ENCODE peak calls at places on chromosomes 11 and 22, in six cellular contexts. N, Q, F, J, Z and L are unnamed samples.
A peak's percentile ranks its signal among the peaks of the same experiment; 100 is the strongest.

GRCh38 chr11:100857236-100858005 is 170.3 kb downstream of the ARHGAP42 start:
- DNase-seq in N (no peak), Q (no peak), F (no peak), J (no peak), Z (no peak), L (no peak)

GRCh38 chr11:110971110-110971509 is 258.9 kb upstream of the ARHGAP20 start:
- DNase-seq in N (no peak), Q (no peak), F (peak; percentile 88), J (no peak), Z (no peak), L (no peak)

GRCh38 chr22:27597703-27598444 is 203.7 kb downstream of the MN1 start:
- DNase-seq in N (no peak), Q (no peak), F (peak; percentile 21), J (no peak), Z (no peak), L (no peak)

GRCh38 chr11:128908391-128909246 is 17.5 kb downstream of the KCNJ5 start:
- DNase-seq in N (peak; percentile 78), Q (no peak), F (peak; percentile 73), J (no peak), Z (peak; percentile 74), L (no peak)

GRCh38 chr22:37910863-37911262 is 4.8 kb downstream of the MICALL1 start:
- DNase-seq in N (no peak), Q (no peak), F (no peak), J (no peak), Z (no peak), L (no peak)

GRCh38 chr11:118046051-118046963 is 30.6 kb upstream of the TMPRSS4 start:
- DNase-seq in N (no peak), Q (no peak), F (no peak), J (peak; percentile 43), Z (no peak), L (no peak)

GRCh38 chr11:73314121-73314948 is 6.3 kb downstream of the ARHGEF17 start:
- DNase-seq in N (peak; percentile 61), Q (no peak), F (peak; percentile 80), J (peak; percentile 65), Z (no peak), L (peak; percentile 74)

GRCh38 chr11:129364143-129364654 is 11.4 kb upstream of the BARX2 start:
- DNase-seq in N (peak; percentile 65), Q (no peak), F (peak; percentile 90), J (peak; percentile 69), Z (peak; percentile 79), L (peak; percentile 59)

GRCh38 chr11:61907282-61907681 is 10.1 kb downstream of the RAB3IL1 start:
- DNase-seq in N (no peak), Q (no peak), F (no peak), J (no peak), Z (no peak), L (no peak)

GRCh38 chr11:119573858-119574257 is 150.9 kb upstream of the THY1 start:
- DNase-seq in N (no peak), Q (no peak), F (no peak), J (no peak), Z (no peak), L (no peak)

GRCh38 chr11:86660011-86660595 is 12.3 kb downstream of the ME3 start:
- DNase-seq in N (no peak), Q (no peak), F (peak; percentile 47), J (no peak), Z (peak; percentile 11), L (no peak)

GRCh38 chr11:104152941-104153340 is 11.0 kb downstream of the PDGFD start:
- DNase-seq in N (no peak), Q (no peak), F (peak; percentile 15), J (no peak), Z (no peak), L (no peak)

GRCh38 chr11:97269527-97269926 is 879.7 kb downstream of the JRKL start:
- DNase-seq in N (no peak), Q (no peak), F (peak; percentile 6), J (no peak), Z (peak; percentile 2), L (no peak)

GRCh38 chr11:17992916-17993315 is 19.9 kb downstream of the SERGEF start:
- DNase-seq in N (no peak), Q (no peak), F (no peak), J (no peak), Z (no peak), L (no peak)

GRCh38 chr11:97738751-97739150 is 1282.0 kb upstream of the CNTN5 start:
- DNase-seq in N (no peak), Q (no peak), F (peak; percentile 58), J (no peak), Z (no peak), L (no peak)

GRCh38 chr11:665062-665706 is 28.1 kb downstream of the DRD4 start:
- DNase-seq in N (no peak), Q (no peak), F (peak; percentile 8), J (no peak), Z (no peak), L (no peak)

GRCh38 chr11:11125618-11126017 is 227.4 kb downstream of the CSNK2A3 start:
- DNase-seq in N (no peak), Q (no peak), F (no peak), J (no peak), Z (no peak), L (no peak)

GRCh38 chr11:19714387-19715363 is 2.0 kb downstream of the NAV2 start:
- DNase-seq in N (peak; percentile 78), Q (no peak), F (peak; percentile 47), J (no peak), Z (peak; percentile 76), L (peak; percentile 48)

DNA sequence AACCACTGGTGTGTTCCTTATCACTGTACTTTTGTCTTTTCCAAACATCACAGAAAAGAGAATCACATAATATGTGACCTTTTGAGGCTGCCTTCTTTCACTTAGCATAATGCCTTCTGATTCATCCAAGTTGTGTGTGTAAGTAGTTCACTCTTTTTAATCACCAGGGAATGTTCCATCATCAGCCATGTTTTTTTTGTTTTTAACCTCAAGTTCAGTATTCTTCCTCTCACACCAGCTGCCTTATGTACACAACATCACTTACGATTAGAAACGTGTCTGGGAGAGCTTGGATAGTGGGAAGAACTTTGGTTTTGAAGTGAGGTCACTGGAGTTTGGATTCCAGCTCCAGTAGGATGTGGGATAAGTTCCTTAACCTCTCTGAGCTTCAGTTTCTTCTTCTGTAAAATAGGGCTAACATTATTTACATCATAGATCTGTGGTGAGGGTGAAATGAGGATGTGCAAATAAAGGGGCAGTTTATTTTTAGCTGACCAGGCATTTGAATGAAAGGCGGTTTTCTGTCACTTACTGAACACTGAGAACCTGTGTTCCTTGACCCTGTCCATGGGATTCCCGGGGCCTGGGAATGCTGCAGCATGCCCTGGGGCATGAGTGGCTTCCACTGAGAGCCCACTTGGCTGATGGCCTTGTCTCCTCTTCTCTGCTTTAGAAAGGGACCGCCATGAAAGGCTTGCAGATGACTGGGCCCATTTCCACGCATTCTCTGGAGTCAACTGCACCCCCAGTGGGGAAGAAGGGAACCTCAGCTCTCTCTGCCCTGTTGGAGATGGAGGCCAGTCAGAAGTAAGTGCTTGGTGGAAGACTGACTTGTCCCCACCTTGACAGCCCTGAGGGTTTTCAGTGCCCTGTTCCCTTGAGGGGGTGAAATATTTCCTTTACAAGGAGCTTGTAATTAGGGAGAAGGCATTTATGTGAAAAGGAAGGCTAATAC is 92.6 kb downstream of the DEPDC5 start:
- DNase-seq in N (no peak), Q (no peak), F (peak; percentile 78), J (peak; percentile 51), Z (peak; percentile 25), L (no peak)
- TF ChIP-seq CTCF in N (peak; percentile 16), Q (no peak), F (peak; percentile 38), J (peak; percentile 32), Z (peak; percentile 45), L (peak; percentile 34)

GRCh38 chr22:30435674-30436126 is 10.1 kb downstream of the MTFP1 start:
- DNase-seq in N (peak; percentile 37), Q (no peak), F (no peak), J (no peak), Z (no peak), L (no peak)
- TF ChIP-seq CTCF in N (no peak), Q (no peak), F (no peak), J (peak; percentile 7), Z (no peak), L (no peak)

DNA sequence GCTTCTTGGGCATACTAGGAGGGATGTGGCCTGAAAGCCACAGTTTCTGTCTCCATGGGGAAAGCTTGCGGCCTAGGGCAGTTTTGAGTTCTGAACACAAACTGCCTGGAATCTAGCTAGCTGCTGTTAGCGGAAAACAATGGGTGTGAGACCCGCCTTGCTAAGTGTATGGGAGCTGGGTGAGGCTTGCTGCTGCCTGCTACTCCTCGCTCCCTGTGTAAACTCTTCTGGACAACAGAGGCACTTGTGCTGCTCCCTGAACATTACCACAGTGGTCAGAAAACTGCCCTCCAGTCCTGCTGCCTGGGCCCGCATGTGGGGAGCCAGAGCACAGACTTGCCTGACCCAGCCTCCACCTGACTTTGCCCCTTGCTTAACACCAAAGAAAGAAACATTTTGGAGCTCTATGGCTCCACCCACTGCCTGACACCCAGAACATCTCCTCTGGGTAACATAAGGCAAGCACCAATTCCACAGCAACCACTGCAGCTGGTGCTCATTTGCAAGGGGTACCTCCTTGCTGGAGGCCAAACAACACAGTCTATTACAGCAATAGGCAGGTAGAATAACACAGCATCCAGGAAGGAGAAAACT is 766.3 kb upstream of the RAG2 start:
- DNase-seq in N (no peak), Q (no peak), F (no peak), J (no peak), Z (no peak), L (no peak)
- TF ChIP-seq CTCF in N (no peak), Q (no peak), F (no peak), J (no peak), Z (no peak), L (no peak)

DNA sequence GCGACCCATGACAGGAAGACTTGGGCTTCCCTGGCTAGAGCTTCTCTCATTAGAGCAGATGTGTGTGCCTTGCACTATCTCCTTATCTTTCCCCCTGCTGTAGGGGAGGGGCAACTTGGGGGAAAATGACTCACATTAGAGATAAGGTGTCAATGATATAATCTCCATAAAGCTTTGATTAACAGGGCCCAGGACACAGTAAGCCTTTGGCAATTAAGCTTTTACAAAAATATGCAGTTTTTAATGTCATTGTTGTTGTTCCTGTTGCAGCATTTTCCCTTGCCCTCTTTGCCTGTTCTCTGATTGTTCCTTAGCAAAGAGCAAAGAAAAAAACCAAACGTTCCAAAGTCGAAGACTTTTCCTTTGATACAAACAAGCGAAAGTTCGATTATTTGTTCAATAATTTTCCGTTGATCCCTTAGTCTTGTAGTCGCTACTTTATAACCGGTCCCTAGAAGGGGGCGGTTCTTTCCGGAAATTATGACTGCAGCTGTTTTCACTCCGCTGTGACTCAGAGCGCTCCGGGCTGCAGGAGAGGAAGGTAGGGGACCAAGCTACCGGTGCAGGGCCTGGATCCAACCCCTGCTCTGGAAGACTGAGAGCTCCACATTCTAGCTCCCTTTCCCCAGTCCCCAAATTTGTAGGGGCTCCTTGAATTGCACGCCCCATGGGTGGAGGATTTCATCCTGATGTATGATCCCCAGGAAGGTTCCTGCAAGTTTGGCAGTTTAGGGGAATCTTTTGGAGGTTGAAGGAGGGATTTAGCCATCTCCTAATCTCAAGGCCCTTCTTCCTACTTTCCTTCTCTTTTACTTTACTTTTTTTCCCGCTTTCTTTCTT is at the start of gene VWA5A:
- DNase-seq in N (peak; percentile 69), Q (peak; percentile 40), F (peak; percentile 89), J (peak; percentile 75), Z (peak; percentile 80), L (peak; percentile 65)
- TF ChIP-seq CTCF in N (no peak), Q (no peak), F (no peak), J (no peak), Z (no peak), L (no peak)

DNA sequence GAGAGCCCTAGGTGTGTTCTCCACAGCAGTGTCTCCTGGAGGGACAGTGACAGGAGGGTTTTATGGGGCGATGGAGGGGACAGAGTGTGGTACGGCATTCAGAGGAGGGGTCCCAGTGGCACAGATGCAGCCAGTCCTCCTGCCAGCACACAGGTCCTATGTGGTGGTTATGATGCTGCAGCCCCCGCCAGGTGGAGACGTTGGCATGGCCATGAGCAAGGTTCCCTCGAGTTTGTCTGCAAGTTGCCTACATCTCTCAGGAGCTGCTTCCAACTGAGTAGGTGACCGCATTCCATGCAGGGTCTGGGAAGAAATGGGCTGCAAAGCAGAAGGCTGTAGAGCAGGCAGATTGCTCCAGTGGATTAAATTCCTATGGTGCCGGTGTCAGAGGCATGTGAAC is 646.0 kb downstream of the TBC1D22A start:
- DNase-seq in N (no peak), Q (no peak), F (no peak), J (no peak), Z (no peak), L (no peak)
- TF ChIP-seq CTCF in N (no peak), Q (no peak), F (no peak), J (no peak), Z (no peak), L (no peak)